ENCODE peak calls at places on chromosomes 13 and 19, in nine cellular contexts. One of them, this sample, is unnamed.

GRCh38 chr19:46426506-46427162 is 2.1 kb downstream of the PNMA8C start:
- DNase-seq in body of pancreas: peak
- DNase-seq in stomach: peak
- DNase-seq in lower leg skin: no peak
- DNase-seq in endothelial cell of umbilical vein: peak
- DNase-seq in tibial nerve: peak
- DNase-seq in K562: peak
- DNase-seq in Peyer's patch: no peak
- DNase-seq in adrenal gland: peak
- DNase-seq in this sample: peak

GRCh38 chr19:50607874-50608785 is 31.6 kb downstream of the SYT3 start:
- DNase-seq in body of pancreas: peak
- DNase-seq in stomach: peak
- DNase-seq in lower leg skin: peak
- DNase-seq in endothelial cell of umbilical vein: peak
- DNase-seq in tibial nerve: peak
- DNase-seq in K562: peak
- DNase-seq in Peyer's patch: peak
- DNase-seq in adrenal gland: peak
- DNase-seq in this sample: peak

GRCh38 chr19:3389876-3390361 is 23.5 kb downstream of the NFIC start:
- DNase-seq in body of pancreas: peak
- DNase-seq in stomach: peak
- DNase-seq in lower leg skin: peak
- DNase-seq in endothelial cell of umbilical vein: no peak
- DNase-seq in tibial nerve: no peak
- DNase-seq in K562: no peak
- DNase-seq in Peyer's patch: no peak
- DNase-seq in adrenal gland: no peak
- DNase-seq in this sample: no peak

GRCh38 chr19:50465986-50466771 is 10.1 kb upstream of the EMC10 start:
- DNase-seq in body of pancreas: peak
- DNase-seq in stomach: peak
- DNase-seq in lower leg skin: no peak
- DNase-seq in endothelial cell of umbilical vein: no peak
- DNase-seq in tibial nerve: no peak
- DNase-seq in K562: peak
- DNase-seq in Peyer's patch: peak
- DNase-seq in adrenal gland: peak
- DNase-seq in this sample: no peak

GRCh38 chr19:1794424-1795185 is 17.5 kb downstream of the ATP8B3 start:
- DNase-seq in body of pancreas: no peak
- DNase-seq in stomach: no peak
- DNase-seq in lower leg skin: no peak
- DNase-seq in endothelial cell of umbilical vein: no peak
- DNase-seq in tibial nerve: no peak
- DNase-seq in K562: no peak
- DNase-seq in Peyer's patch: no peak
- DNase-seq in adrenal gland: no peak
- DNase-seq in this sample: no peak

GRCh38 chr19:10988921-10989320 is 28.1 kb downstream of the SMARCA4 start:
- DNase-seq in body of pancreas: no peak
- DNase-seq in stomach: no peak
- DNase-seq in lower leg skin: no peak
- DNase-seq in endothelial cell of umbilical vein: no peak
- DNase-seq in tibial nerve: no peak
- DNase-seq in K562: no peak
- DNase-seq in Peyer's patch: no peak
- DNase-seq in adrenal gland: no peak
- DNase-seq in this sample: no peak

GRCh38 chr19:51138549-51138979 is 3.5 kb upstream of the SIGLEC7 start:
- DNase-seq in body of pancreas: peak
- DNase-seq in stomach: peak
- DNase-seq in lower leg skin: no peak
- DNase-seq in endothelial cell of umbilical vein: no peak
- DNase-seq in tibial nerve: peak
- DNase-seq in K562: no peak
- DNase-seq in Peyer's patch: no peak
- DNase-seq in adrenal gland: peak
- DNase-seq in this sample: no peak

GRCh38 chr19:50832666-50833065 is 708 bp downstream of the KLK15 start:
- DNase-seq in body of pancreas: no peak
- DNase-seq in stomach: no peak
- DNase-seq in lower leg skin: no peak
- DNase-seq in endothelial cell of umbilical vein: no peak
- DNase-seq in tibial nerve: no peak
- DNase-seq in K562: no peak
- DNase-seq in Peyer's patch: no peak
- DNase-seq in adrenal gland: no peak
- DNase-seq in this sample: no peak

DNA sequence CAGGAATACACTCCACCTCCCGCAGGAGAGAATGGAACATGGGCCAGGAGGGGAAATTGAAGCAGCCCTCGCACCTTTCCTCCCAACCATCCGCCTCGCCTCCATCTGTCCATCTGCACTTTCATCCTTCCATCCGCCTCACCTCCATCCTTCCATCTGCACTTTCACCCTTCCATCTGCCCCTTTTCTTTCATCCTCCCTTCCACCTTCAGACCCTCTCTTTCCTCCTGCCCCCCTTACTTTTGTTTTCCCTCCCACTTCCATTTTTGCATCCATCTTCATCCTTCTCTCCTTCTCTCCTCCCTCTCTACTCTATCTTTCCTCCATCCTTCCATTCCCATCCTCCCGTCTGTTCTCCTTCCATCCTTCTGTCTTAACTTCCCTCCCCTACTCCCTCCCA is 92.2 kb upstream of the ZNF536 start:
- DNase-seq in body of pancreas: no peak
- DNase-seq in stomach: no peak
- DNase-seq in lower leg skin: no peak
- DNase-seq in endothelial cell of umbilical vein: no peak
- DNase-seq in tibial nerve: no peak
- DNase-seq in K562: no peak
- DNase-seq in Peyer's patch: no peak
- DNase-seq in adrenal gland: no peak
- DNase-seq in this sample: no peak
- TF ChIP-seq POLR2A in body of pancreas: no peak
- TF ChIP-seq POLR2A in stomach: no peak
- TF ChIP-seq POLR2A in lower leg skin: no peak
- TF ChIP-seq POLR2A in endothelial cell of umbilical vein: no peak
- TF ChIP-seq POLR2A in tibial nerve: no peak
- TF ChIP-seq POLR2A in K562: no peak
- TF ChIP-seq POLR2A in Peyer's patch: no peak
- TF ChIP-seq POLR2A in adrenal gland: no peak
- TF ChIP-seq POLR2A in this sample: no peak

GRCh38 chr13:107202371-107203023 is 634.6 kb upstream of the ARGLU1 start:
- DNase-seq in body of pancreas: peak
- DNase-seq in stomach: peak
- DNase-seq in lower leg skin: peak
- DNase-seq in endothelial cell of umbilical vein: peak
- DNase-seq in tibial nerve: no peak
- DNase-seq in K562: no peak
- DNase-seq in Peyer's patch: no peak
- DNase-seq in adrenal gland: peak
- DNase-seq in this sample: no peak

GRCh38 chr13:107200491-107200890 is 632.6 kb upstream of the ARGLU1 start:
- DNase-seq in body of pancreas: no peak
- DNase-seq in stomach: no peak
- DNase-seq in lower leg skin: no peak
- DNase-seq in endothelial cell of umbilical vein: no peak
- DNase-seq in tibial nerve: no peak
- DNase-seq in K562: no peak
- DNase-seq in Peyer's patch: no peak
- DNase-seq in adrenal gland: no peak
- DNase-seq in this sample: no peak

GRCh38 chr13:107208889-107209288 is 641.0 kb upstream of the ARGLU1 start:
- DNase-seq in body of pancreas: no peak
- DNase-seq in stomach: no peak
- DNase-seq in lower leg skin: no peak
- DNase-seq in endothelial cell of umbilical vein: peak
- DNase-seq in tibial nerve: no peak
- DNase-seq in K562: no peak
- DNase-seq in Peyer's patch: no peak
- DNase-seq in adrenal gland: no peak
- DNase-seq in this sample: no peak

GRCh38 chr13:107205318-107206112 is 637.6 kb upstream of the ARGLU1 start:
- DNase-seq in body of pancreas: peak
- DNase-seq in stomach: peak
- DNase-seq in lower leg skin: peak
- DNase-seq in endothelial cell of umbilical vein: peak
- DNase-seq in tibial nerve: peak
- DNase-seq in K562: peak
- DNase-seq in Peyer's patch: peak
- DNase-seq in adrenal gland: peak
- DNase-seq in this sample: peak

DNA sequence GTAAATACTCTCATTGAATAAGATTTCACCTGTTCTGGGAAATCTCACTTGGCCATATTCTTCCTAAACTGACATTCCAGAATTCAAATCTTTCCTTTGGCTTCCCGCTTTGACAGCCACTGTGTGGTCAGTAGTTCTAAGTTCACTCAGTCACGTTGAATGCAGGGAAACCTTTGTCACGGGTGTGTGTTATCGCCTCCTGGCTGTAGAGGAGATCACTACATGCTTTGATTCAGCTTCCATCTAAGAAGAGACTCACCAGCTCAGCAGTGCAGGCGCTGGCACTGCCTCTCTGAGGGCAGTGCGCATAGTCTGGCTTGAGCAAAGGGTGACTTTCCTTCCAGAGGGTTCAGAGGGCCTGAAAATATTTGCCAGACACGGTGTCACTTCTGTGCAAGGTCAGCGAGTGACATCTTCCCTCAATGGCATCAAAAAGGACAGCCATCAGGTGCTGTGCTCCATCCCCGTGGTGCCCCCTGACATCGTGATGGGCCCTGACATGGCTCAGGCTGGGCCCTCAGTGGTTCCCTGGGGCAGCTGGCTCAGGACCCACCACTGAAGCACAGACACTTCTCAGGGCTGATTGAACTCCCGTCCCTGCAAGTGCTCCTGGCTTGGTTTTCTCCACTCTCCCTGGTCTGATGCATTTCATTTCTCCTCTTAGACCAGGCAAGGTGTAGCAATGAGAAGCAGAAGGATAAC is 635.4 kb upstream of the ARGLU1 start:
- DNase-seq in body of pancreas: peak
- DNase-seq in stomach: no peak
- DNase-seq in lower leg skin: no peak
- DNase-seq in endothelial cell of umbilical vein: peak
- DNase-seq in tibial nerve: no peak
- DNase-seq in K562: peak
- DNase-seq in Peyer's patch: no peak
- DNase-seq in adrenal gland: no peak
- DNase-seq in this sample: no peak
- TF ChIP-seq CTCF in body of pancreas: no peak
- TF ChIP-seq CTCF in stomach: peak
- TF ChIP-seq CTCF in lower leg skin: no peak
- TF ChIP-seq CTCF in endothelial cell of umbilical vein: peak
- TF ChIP-seq CTCF in tibial nerve: peak
- TF ChIP-seq CTCF in K562: no peak
- TF ChIP-seq CTCF in Peyer's patch: peak
- TF ChIP-seq CTCF in adrenal gland: no peak
- TF ChIP-seq CTCF in this sample: peak

DNA sequence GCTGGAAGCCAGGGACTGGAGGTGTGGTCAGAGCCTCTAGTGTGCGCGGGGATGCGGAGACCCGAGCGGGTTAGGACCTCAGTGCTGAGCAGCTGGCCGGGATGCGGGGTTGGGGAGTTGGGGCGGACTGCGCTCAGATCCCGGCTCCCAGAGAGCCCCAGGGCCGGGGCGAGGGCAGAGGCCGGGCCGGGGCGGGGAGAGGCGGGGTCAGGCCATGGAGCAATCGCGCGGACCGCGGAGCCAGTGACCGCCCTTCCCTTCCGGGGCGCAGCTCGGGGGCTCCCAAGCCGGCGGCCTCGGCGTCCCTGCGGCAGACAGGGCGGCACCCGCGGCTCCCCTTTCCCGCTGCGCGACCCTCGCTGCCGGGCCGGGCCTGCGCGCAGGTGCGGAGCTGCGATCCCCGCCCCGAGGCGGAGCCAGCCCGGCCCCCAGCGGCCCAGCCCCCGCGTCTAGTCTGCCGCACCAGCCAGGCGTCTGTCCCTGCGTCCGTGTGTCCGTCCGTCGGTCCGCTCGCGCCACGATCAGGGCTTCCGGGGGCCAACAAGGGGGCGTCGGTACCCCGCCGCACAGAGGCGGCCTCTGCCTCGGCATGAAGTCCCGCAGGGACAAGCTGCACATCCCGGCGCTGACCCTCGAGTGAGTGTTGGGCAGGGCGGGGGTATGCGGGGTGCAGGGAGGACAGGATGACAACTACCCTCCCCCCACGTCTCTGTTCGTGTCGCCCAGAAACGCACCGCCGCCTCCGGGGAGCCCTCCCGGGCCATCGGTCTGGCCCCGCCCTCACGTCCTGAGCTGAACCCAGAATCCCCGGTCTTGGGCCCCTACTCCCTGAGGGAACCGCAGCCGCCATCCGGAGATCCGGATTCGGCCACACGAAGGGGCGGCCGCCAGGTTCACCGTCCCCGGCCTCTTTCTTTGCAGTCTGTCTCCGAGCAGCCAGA is 12.4 kb downstream of the MAST3 start:
- DNase-seq in body of pancreas: peak
- DNase-seq in stomach: peak
- DNase-seq in lower leg skin: no peak
- DNase-seq in endothelial cell of umbilical vein: no peak
- DNase-seq in tibial nerve: no peak
- DNase-seq in K562: peak
- DNase-seq in Peyer's patch: peak
- DNase-seq in adrenal gland: peak
- DNase-seq in this sample: peak
- TF ChIP-seq POLR2A in body of pancreas: peak
- TF ChIP-seq POLR2A in stomach: no peak
- TF ChIP-seq POLR2A in lower leg skin: no peak
- TF ChIP-seq POLR2A in endothelial cell of umbilical vein: no peak
- TF ChIP-seq POLR2A in tibial nerve: no peak
- TF ChIP-seq POLR2A in K562: no peak
- TF ChIP-seq POLR2A in Peyer's patch: peak
- TF ChIP-seq POLR2A in adrenal gland: peak
- TF ChIP-seq POLR2A in this sample: no peak

GRCh38 chr13:20297181-20297580 is 65.1 kb upstream of the GJB6 start:
- DNase-seq in body of pancreas: no peak
- DNase-seq in stomach: no peak
- DNase-seq in lower leg skin: no peak
- DNase-seq in endothelial cell of umbilical vein: no peak
- DNase-seq in tibial nerve: no peak
- DNase-seq in K562: no peak
- DNase-seq in Peyer's patch: no peak
- DNase-seq in adrenal gland: no peak
- DNase-seq in this sample: no peak

GRCh38 chr13:20291675-20292074 is 59.6 kb upstream of the GJB6 start:
- DNase-seq in body of pancreas: no peak
- DNase-seq in stomach: no peak
- DNase-seq in lower leg skin: no peak
- DNase-seq in endothelial cell of umbilical vein: no peak
- DNase-seq in tibial nerve: no peak
- DNase-seq in K562: no peak
- DNase-seq in Peyer's patch: no peak
- DNase-seq in adrenal gland: no peak
- DNase-seq in this sample: no peak

GRCh38 chr13:20295956-20296355 is 63.8 kb upstream of the GJB6 start:
- DNase-seq in body of pancreas: no peak
- DNase-seq in stomach: no peak
- DNase-seq in lower leg skin: no peak
- DNase-seq in endothelial cell of umbilical vein: no peak
- DNase-seq in tibial nerve: no peak
- DNase-seq in K562: no peak
- DNase-seq in Peyer's patch: no peak
- DNase-seq in adrenal gland: no peak
- DNase-seq in this sample: no peak

GRCh38 chr13:20291037-20291436 is 58.9 kb upstream of the GJB6 start:
- DNase-seq in body of pancreas: no peak
- DNase-seq in stomach: no peak
- DNase-seq in lower leg skin: no peak
- DNase-seq in endothelial cell of umbilical vein: no peak
- DNase-seq in tibial nerve: no peak
- DNase-seq in K562: no peak
- DNase-seq in Peyer's patch: no peak
- DNase-seq in adrenal gland: no peak
- DNase-seq in this sample: no peak

GRCh38 chr13:20294497-20294896 is 62.4 kb upstream of the GJB6 start:
- DNase-seq in body of pancreas: no peak
- DNase-seq in stomach: no peak
- DNase-seq in lower leg skin: no peak
- DNase-seq in endothelial cell of umbilical vein: no peak
- DNase-seq in tibial nerve: no peak
- DNase-seq in K562: no peak
- DNase-seq in Peyer's patch: no peak
- DNase-seq in adrenal gland: no peak
- DNase-seq in this sample: no peak
- TF ChIP-seq CTCF in body of pancreas: no peak
- TF ChIP-seq CTCF in stomach: no peak
- TF ChIP-seq CTCF in lower leg skin: no peak
- TF ChIP-seq CTCF in endothelial cell of umbilical vein: no peak
- TF ChIP-seq CTCF in tibial nerve: no peak
- TF ChIP-seq CTCF in K562: peak
- TF ChIP-seq CTCF in Peyer's patch: no peak
- TF ChIP-seq CTCF in adrenal gland: no peak
- TF ChIP-seq CTCF in this sample: no peak

This sample was measured in uterus.